ENCODE peak calls at places on chromosomes 4 and X, in four cellular contexts. D, O, C and I are unnamed samples.

GRCh38 chrX:132426695-132427281 is 62.0 kb downstream of the MBNL3 start:
- DNase-seq in D (peak), O (no peak), C (no peak), I (no peak)

GRCh38 chr4:89997171-89997704 is 102.6 kb downstream of the MMRN1 start:
- DNase-seq in D (no peak), C (no peak), O (no peak), I (no peak)

GRCh38 chr4:185004562-185005208 is 13.6 kb upstream of the HELT start:
- DNase-seq in D (peak), O (no peak), C (no peak), I (no peak)

GRCh38 chr4:23333946-23334878 is 555.6 kb downstream of the PPARGC1A start:
- DNase-seq in C (no peak), D (peak), O (peak), I (no peak)

GRCh38 chr4:185256444-185256843 is 47.0 kb downstream of the SNX25 start:
- DNase-seq in O (no peak), C (no peak), D (peak), I (no peak)

GRCh38 chr4:108397850-108398249 is 222.5 kb upstream of the RPL34 start:
- DNase-seq in C (no peak), O (no peak), D (no peak), I (no peak)

GRCh38 chr4:3399277-3400194 is 42.2 kb upstream of the HGFAC start:
- DNase-seq in C (no peak), O (peak), D (peak), I (no peak)

GRCh38 chr4:43316813-43317212 is 424.3 kb downstream of the GRXCR1 start:
- DNase-seq in D (no peak), C (no peak), O (no peak), I (no peak)

GRCh38 chr4:81118086-81118485 is 87.6 kb downstream of the BMP3 start:
- DNase-seq in D (no peak), O (no peak), C (no peak), I (no peak)

GRCh38 chrX:38220024-38220935 is at the start of gene SRPX:
- DNase-seq in O (no peak), C (no peak), D (peak), I (peak)

GRCh38 chr4:24802648-24803047 is 7.3 kb downstream of the SOD3 start:
- DNase-seq in C (no peak), D (no peak), O (no peak), I (no peak)

GRCh38 chr4:156945532-156945931 is 26.1 kb downstream of the PDGFC start:
- DNase-seq in O (no peak), D (no peak), C (no peak), I (no peak)

GRCh38 chrX:73577368-73577767 is 14.4 kb downstream of the CHIC1 start:
- DNase-seq in D (peak), O (no peak), C (no peak), I (no peak)

GRCh38 chrX:155216940-155217450 is 735 bp downstream of the VBP1 start:
- DNase-seq in D (peak), O (peak), C (no peak), I (no peak)

GRCh38 chr4:176438401-176438800 is 118.6 kb downstream of the SPCS3 start:
- DNase-seq in C (no peak), D (no peak), O (no peak), I (no peak)

GRCh38 chrX:137428251-137428661 is 137.7 kb upstream of the ZIC3 start:
- DNase-seq in D (peak), O (no peak), C (no peak), I (no peak)

GRCh38 chrX:125131146-125131545 is 188.5 kb upstream of the TEX13C start:
- DNase-seq in O (peak), D (no peak), C (no peak), I (no peak)

GRCh38 chrX:73683236-73683859 is 120.4 kb downstream of the CHIC1 start:
- DNase-seq in O (no peak), C (no peak), D (peak), I (no peak)

GRCh38 chr4:140595065-140595464 is 26.3 kb upstream of the UCP1 start:
- DNase-seq in C (no peak), O (peak), D (peak), I (no peak)

GRCh38 chrX:129996120-129996519 is 13.7 kb downstream of the BCORL1 start:
- DNase-seq in O (no peak), D (peak), C (no peak), I (no peak)

GRCh38 chr4:48914311-48914710 is 7.7 kb upstream of the OCIAD2 start:
- DNase-seq in C (no peak), O (no peak), D (no peak), I (no peak)

GRCh38 chr4:39823193-39823592 is 125.3 kb downstream of the UBE2K start:
- DNase-seq in D (peak), O (no peak), C (no peak), I (no peak)

GRCh38 chr4:25234390-25235367 is 846 bp downstream of the PI4K2B start:
- DNase-seq in C (no peak), O (peak), D (peak), I (peak)

GRCh38 chr4:20305976-20306375 is 54.3 kb downstream of the SLIT2 start:
- DNase-seq in D (peak), C (no peak), O (no peak), I (no peak)
- TF ChIP-seq CTCF in D (peak), C (no peak), O (peak), I (peak)

DNA sequence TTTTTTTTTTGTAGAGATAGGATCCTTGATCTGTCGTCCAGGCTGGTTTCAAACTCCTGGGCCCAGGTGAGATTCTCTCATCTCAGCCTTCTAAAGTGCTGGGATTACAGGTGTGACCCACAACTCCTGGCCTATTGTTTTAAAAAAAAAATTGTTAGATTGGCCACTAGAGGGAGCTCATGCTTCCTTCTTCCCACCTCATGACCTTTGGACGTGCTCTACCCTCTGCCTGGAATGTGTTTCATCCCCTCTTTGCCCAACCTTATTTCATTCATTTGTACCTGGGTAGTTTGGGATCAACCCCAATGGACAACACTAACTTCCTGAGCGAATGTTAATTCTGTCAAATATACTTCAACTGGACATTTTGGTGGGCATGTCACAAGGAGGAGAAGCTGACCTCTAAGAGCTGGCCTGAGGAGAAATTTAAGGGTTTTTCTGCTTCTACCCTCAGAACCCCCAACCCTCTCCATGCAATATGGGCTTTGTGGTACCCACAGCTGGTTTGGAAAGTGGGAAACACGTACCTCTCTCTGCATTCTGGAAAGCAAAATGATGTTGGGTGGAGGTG is 6.4 kb downstream of the PPEF2 start:
- DNase-seq in D (peak), O (peak), C (no peak), I (no peak)
- TF ChIP-seq CTCF in D (peak), O (peak), C (no peak), I (peak)

GRCh38 chr4:66048861-66049260 is 378.6 kb upstream of the EPHA5 start:
- DNase-seq in C (no peak), O (no peak), D (peak), I (no peak)

DNA sequence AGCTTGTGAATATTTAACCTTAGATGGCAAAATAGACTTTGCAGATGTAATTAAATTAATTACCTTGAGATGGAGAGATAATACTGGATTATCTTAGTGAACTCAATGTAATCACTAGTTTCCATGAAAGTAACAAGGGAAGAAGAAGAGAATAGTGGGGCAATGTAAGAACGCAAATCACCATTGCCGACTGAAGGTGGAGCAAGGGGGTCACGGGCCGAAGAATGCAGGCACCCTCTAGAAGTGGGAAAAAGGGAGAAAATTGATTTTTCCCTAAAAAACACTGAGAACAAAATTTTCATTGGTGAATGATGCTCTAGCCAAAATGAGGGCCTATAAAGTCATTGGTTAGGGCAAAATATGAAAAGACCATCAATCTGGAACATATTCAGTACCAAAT is 375.6 kb upstream of the EPHA5 start:
- DNase-seq in D (no peak), O (no peak), C (no peak), I (no peak)
- TF ChIP-seq CTCF in D (no peak), O (no peak), C (no peak), I (no peak)

GRCh38 chr4:5399790-5400421 is 308.5 kb downstream of the EVC2 start:
- DNase-seq in C (no peak), O (peak), D (peak), I (peak)
- TF ChIP-seq CTCF in C (no peak), O (peak), D (peak), I (peak)

GRCh38 chr4:125750399-125750798 is 435.6 kb downstream of the FAT4 start:
- DNase-seq in O (no peak), D (no peak), C (no peak), I (no peak)

GRCh38 chr4:125750827-125751466 is 436.2 kb downstream of the FAT4 start:
- DNase-seq in O (no peak), D (peak), C (no peak), I (no peak)

GRCh38 chr4:125744891-125745364 is 430.2 kb downstream of the FAT4 start:
- DNase-seq in D (no peak), O (no peak), C (no peak), I (no peak)

GRCh38 chr4:125749354-125749753 is 434.6 kb downstream of the FAT4 start:
- DNase-seq in C (no peak), O (no peak), D (no peak), I (no peak)
- TF ChIP-seq CTCF in C (no peak), O (no peak), D (no peak), I (no peak)

GRCh38 chr4:27181672-27182071 is 321.0 kb downstream of the STIM2 start:
- DNase-seq in D (no peak), C (no peak), O (no peak), I (no peak)

GRCh38 chr4:27178066-27178465 is 317.4 kb downstream of the STIM2 start:
- DNase-seq in C (no peak), D (no peak), O (no peak), I (no peak)

GRCh38 chr4:27176881-27177280 is 316.2 kb downstream of the STIM2 start:
- DNase-seq in D (no peak), C (no peak), O (no peak), I (no peak)

GRCh38 chr4:27176400-27176799 is 315.8 kb downstream of the STIM2 start:
- DNase-seq in C (no peak), D (peak), O (peak), I (no peak)
- TF ChIP-seq CTCF in C (no peak), D (no peak), O (peak), I (peak)